ENCODE peak calls at places on chromosomes 1 and 21, in nine cellular contexts. R, B, J, A, F, G, S, M and H are unnamed samples.

GRCh38 chr1:206900149-206900548 is 2.9 kb downstream of the IL24 start:
- DNase-seq in R (no peak), B (no peak), J (no peak), A (no peak), F (no peak), G (no peak), S (no peak), M (no peak), H (no peak)

GRCh38 chr1:224623310-224623714 is 7.2 kb downstream of the CNIH3 start:
- DNase-seq in R (no peak), B (no peak), J (peak), A (no peak), F (no peak), G (no peak), S (peak), M (peak), H (no peak)

GRCh38 chr1:171142451-171143121 is 42.5 kb upstream of the FMO2 start:
- DNase-seq in R (no peak), B (peak), J (no peak), A (no peak), F (peak), G (no peak), S (peak), M (peak), H (no peak)

GRCh38 chr1:233375653-233376052 is 48.1 kb downstream of the MAP3K21 start:
- DNase-seq in R (no peak), B (no peak), J (no peak), A (no peak), F (no peak), G (no peak), S (no peak), M (no peak), H (no peak)

GRCh38 chr1:213987876-213988638 is at the start of gene PROX1:
- DNase-seq in R (peak), B (peak), J (peak), A (no peak), F (peak), G (peak), S (peak), M (peak), H (peak)

GRCh38 chr1:224755586-224755985 is 139.5 kb downstream of the CNIH3 start:
- DNase-seq in R (no peak), B (no peak), J (no peak), A (no peak), F (no peak), G (no peak), S (no peak), M (no peak), H (no peak)

GRCh38 chr1:193036337-193037047 is 22.7 kb downstream of the UCHL5 start:
- DNase-seq in R (no peak), B (no peak), J (no peak), A (no peak), F (no peak), G (no peak), S (no peak), M (no peak), H (no peak)

GRCh38 chr1:227447531-227447990 is 115.8 kb upstream of the ZNF678 start:
- DNase-seq in R (peak), B (peak), J (peak), A (no peak), F (peak), G (peak), S (no peak), M (peak), H (no peak)

GRCh38 chr1:228463559-228464455 is 23.4 kb upstream of the RNF187 start:
- DNase-seq in R (peak), B (peak), J (no peak), A (no peak), F (no peak), G (no peak), S (peak), M (no peak), H (peak)

GRCh38 chr1:196401454-196401838 is 206.8 kb downstream of the KCNT2 start:
- DNase-seq in R (no peak), B (no peak), J (no peak), A (no peak), F (no peak), G (no peak), S (no peak), M (no peak), H (no peak)

GRCh38 chr1:91731815-91732214 is 154.1 kb downstream of the TGFBR3 start:
- DNase-seq in R (no peak), B (no peak), J (peak), A (no peak), F (no peak), G (no peak), S (peak), M (no peak), H (no peak)

GRCh38 chr1:79224537-79224936 is 218.0 kb upstream of the ADGRL4 start:
- DNase-seq in R (no peak), B (no peak), J (no peak), A (no peak), F (no peak), G (no peak), S (no peak), M (no peak), H (no peak)

GRCh38 chr1:101185421-101185820 is 51.4 kb upstream of the S1PR1 start:
- DNase-seq in R (no peak), B (no peak), J (no peak), A (no peak), F (no peak), G (no peak), S (peak), M (peak), H (no peak)

GRCh38 chr1:235199441-235199840 is 38.4 kb upstream of the RBM34 start:
- DNase-seq in R (no peak), B (peak), J (no peak), A (no peak), F (peak), G (no peak), S (peak), M (peak), H (no peak)

GRCh38 chr1:171468120-171468790 is 17.1 kb upstream of the PRRC2C start:
- DNase-seq in R (no peak), B (no peak), J (peak), A (no peak), F (no peak), G (no peak), S (peak), M (peak), H (peak)

GRCh38 chr1:212477680-212478466 is 45.2 kb downstream of the NENF start:
- DNase-seq in R (no peak), B (no peak), J (no peak), A (peak), F (no peak), G (no peak), S (no peak), M (no peak), H (no peak)

GRCh38 chr1:239854956-239855355 is 236.7 kb upstream of the FMN2 start:
- DNase-seq in R (no peak), B (no peak), J (no peak), A (no peak), F (no peak), G (no peak), S (no peak), M (no peak), H (no peak)

GRCh38 chr1:18722270-18722669 is 91.6 kb downstream of the PAX7 start:
- DNase-seq in R (no peak), B (no peak), J (no peak), A (no peak), F (no peak), G (no peak), S (no peak), M (no peak), H (no peak)

GRCh38 chr1:207866471-207867135 is 44.3 kb downstream of the CD34 start:
- DNase-seq in R (peak), B (no peak), J (no peak), A (no peak), F (no peak), G (no peak), S (peak), M (peak), H (no peak)

GRCh38 chr1:56631901-56632300 is 13.2 kb upstream of the PRKAA2 start:
- DNase-seq in R (no peak), B (no peak), J (peak), A (no peak), F (no peak), G (no peak), S (no peak), M (no peak), H (no peak)
- TF ChIP-seq CTCF in R (no peak), B (no peak), J (no peak), A (no peak), F (no peak), G (no peak), S (no peak), M (no peak), H (no peak)

GRCh38 chr21:42575111-42575510 is 61.5 kb downstream of the SLC37A1 start:
- DNase-seq in R (no peak), B (no peak), J (no peak), A (no peak), F (no peak), G (no peak), S (no peak), M (no peak), H (no peak)

GRCh38 chr21:42576639-42577038 is 63.0 kb downstream of the SLC37A1 start:
- DNase-seq in R (no peak), B (no peak), J (no peak), A (no peak), F (no peak), G (no peak), S (no peak), M (no peak), H (no peak)

GRCh38 chr21:42572906-42573495 is 59.3 kb downstream of the SLC37A1 start:
- DNase-seq in R (peak), B (no peak), J (no peak), A (no peak), F (no peak), G (no peak), S (no peak), M (no peak), H (no peak)

GRCh38 chr21:42571391-42572150 is 57.9 kb downstream of the SLC37A1 start:
- DNase-seq in R (peak), B (no peak), J (no peak), A (peak), F (no peak), G (no peak), S (no peak), M (no peak), H (no peak)

GRCh38 chr21:42574234-42575027 is 60.8 kb downstream of the SLC37A1 start:
- DNase-seq in R (no peak), B (no peak), J (no peak), A (no peak), F (no peak), G (no peak), S (peak), M (peak), H (no peak)
- TF ChIP-seq CTCF in R (no peak), B (no peak), J (peak), A (peak), F (peak), G (no peak), S (peak), M (peak), H (no peak)

GRCh38 chr1:15273274-15273673 is 26.3 kb downstream of the FHAD1 start:
- DNase-seq in R (no peak), B (no peak), J (no peak), A (no peak), F (no peak), G (no peak), S (no peak), M (no peak), H (no peak)

GRCh38 chr1:15275921-15276683 is 29.1 kb downstream of the FHAD1 start:
- DNase-seq in R (no peak), B (no peak), J (no peak), A (no peak), F (no peak), G (no peak), S (no peak), M (no peak), H (no peak)

GRCh38 chr1:15272782-15273127 is 25.7 kb downstream of the FHAD1 start:
- DNase-seq in R (no peak), B (no peak), J (no peak), A (no peak), F (no peak), G (no peak), S (no peak), M (no peak), H (no peak)

GRCh38 chr1:15271196-15271595 is 24.2 kb downstream of the FHAD1 start:
- DNase-seq in R (no peak), B (no peak), J (no peak), A (no peak), F (no peak), G (no peak), S (no peak), M (no peak), H (no peak)

GRCh38 chr1:15272009-15272781 is 25.2 kb downstream of the FHAD1 start:
- DNase-seq in R (no peak), B (peak), J (peak), A (no peak), F (peak), G (peak), S (peak), M (peak), H (peak)
- TF ChIP-seq CTCF in R (peak), B (peak), J (peak), A (peak), F (peak), G (peak), S (peak), M (peak), H (peak)

GRCh38 chr1:231421971-231422797 is at the start of gene EGLN1:
- DNase-seq in R (peak), B (peak), J (peak), A (peak), F (peak), G (peak), S (peak), M (peak), H (peak)
- TF ChIP-seq CTCF in R (no peak), B (peak), J (peak), A (peak), F (peak), G (no peak), S (peak), M (peak), H (peak)

DNA sequence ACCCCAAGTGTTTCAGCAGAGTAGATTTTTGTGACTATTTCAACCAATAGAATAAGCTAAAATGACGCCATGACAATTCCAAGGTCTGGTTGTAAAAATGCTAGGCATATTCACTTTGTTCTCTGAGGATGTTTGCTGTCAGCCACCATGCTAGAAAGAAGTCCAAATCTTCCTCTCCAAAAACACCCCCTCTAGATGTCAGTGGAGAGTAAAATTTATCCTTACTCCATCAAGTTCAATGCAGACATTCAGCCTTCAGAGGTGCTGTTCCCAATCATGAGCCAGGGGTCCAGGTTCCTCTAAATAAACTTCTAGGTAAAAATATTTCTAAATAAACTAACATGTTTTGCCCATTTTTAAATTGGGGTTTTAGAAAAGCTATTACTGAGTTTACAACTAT is 395.4 kb upstream of the ADAMTS5 start:
- DNase-seq in R (no peak), B (peak), J (peak), A (no peak), F (no peak), G (no peak), S (no peak), M (no peak), H (no peak)
- TF ChIP-seq CTCF in R (no peak), B (peak), J (no peak), A (peak), F (peak), G (no peak), S (peak), M (peak), H (no peak)

GRCh38 chr21:36478941-36479340 is 981 bp downstream of the CLDN14 start:
- DNase-seq in R (no peak), B (peak), J (no peak), A (no peak), F (no peak), G (no peak), S (no peak), M (peak), H (no peak)
- TF ChIP-seq CTCF in R (no peak), B (peak), J (peak), A (peak), F (peak), G (no peak), S (peak), M (peak), H (no peak)

DNA sequence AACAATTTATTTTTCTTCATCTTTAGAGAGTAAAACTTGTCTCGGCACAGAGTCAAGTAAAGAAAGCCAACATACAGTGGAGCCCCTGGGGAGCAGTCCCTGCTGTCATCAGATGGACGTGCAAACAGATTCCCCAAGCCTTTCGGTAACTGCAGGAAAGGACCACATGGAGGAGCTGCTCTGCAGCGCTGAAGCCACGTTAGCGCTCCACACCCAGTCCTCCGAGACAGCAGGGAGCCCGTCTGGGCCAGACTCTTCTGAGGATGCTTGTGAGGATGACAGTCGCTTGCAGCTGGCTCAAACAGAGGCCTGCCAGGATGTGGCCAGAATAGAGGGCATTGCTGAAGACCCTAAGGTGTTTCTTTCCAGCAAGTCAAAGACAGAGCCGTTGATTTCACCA is 77.1 kb upstream of the SCCPDH start:
- DNase-seq in R (peak), B (peak), J (no peak), A (no peak), F (peak), G (no peak), S (peak), M (peak), H (no peak)
- TF ChIP-seq CTCF in R (peak), B (peak), J (peak), A (peak), F (peak), G (no peak), S (peak), M (peak), H (no peak)

DNA sequence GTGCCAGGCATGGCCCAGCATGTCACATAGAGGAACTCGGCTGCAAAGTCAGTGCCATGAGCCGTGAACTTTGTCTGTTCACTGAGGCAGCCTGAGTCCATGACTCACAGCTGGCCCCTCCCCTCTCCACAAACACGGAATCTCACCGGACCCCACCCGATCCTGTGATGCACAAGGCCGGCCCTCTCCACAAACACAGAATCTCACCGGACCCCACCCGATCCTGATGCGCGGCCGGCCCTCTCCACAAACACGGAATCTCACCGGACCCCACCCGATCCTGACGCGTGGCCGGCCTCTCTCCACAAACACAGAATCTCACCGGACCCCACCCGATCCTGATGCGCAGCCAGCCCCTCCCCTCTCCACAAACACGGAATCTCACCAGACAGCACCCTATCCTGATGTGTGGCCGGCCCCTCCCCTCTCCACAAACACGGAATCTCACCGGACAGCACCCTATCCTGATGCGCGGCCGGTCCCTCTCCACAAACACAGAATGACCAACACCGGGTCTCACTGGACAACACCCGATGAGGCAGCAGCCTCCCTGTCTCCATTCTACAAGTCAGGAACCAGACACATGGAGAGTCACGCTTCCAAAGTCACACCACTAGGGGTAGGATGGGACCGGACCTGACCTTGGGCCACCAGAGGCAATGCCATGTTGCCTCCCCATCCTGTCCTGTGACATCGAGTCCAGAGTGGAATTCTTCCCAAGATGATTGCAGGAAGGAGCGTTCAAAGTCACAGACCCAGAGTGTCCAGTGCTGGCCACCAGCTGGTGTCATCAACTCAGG is 39.6 kb upstream of the GPR153 start:
- DNase-seq in R (no peak), B (no peak), J (peak), A (no peak), F (no peak), G (no peak), S (no peak), M (peak), H (no peak)
- TF ChIP-seq CTCF in R (no peak), B (no peak), J (peak), A (peak), F (no peak), G (no peak), S (no peak), M (no peak), H (no peak)

GRCh38 chr1:16999863-17000262 is 11.9 kb downstream of the ATP13A2 start:
- DNase-seq in R (no peak), B (no peak), J (no peak), A (no peak), F (no peak), G (no peak), S (no peak), M (no peak), H (peak)
- TF ChIP-seq CTCF in R (no peak), B (peak), J (no peak), A (peak), F (no peak), G (no peak), S (no peak), M (peak), H (no peak)